ENCODE peak calls at places on chromosomes 1 and 21, in four cellular contexts. One of them, this sample, is unnamed. For H3K4me1 and H3K36me3, the result is how much of the 10 kb centered on the place peaks cover.

GRCh38 chr1:233327938-233328660 is 575 bp downstream of the MAP3K21 start:
- DNase-seq in spleen: peak
- DNase-seq in mesendoderm: peak
- DNase-seq in astrocyte: no peak
- DNase-seq in this sample: peak

GRCh38 chr21:44932366-44933181 is 7.3 kb upstream of the SLX9 start:
- DNase-seq in spleen: peak
- DNase-seq in mesendoderm: no peak
- DNase-seq in astrocyte: no peak
- DNase-seq in this sample: peak

GRCh38 chr1:210373878-210374599 is 45.3 kb downstream of the HHAT start:
- DNase-seq in spleen: no peak
- DNase-seq in mesendoderm: peak
- DNase-seq in astrocyte: peak
- DNase-seq in this sample: no peak

GRCh38 chr1:43402055-43402865 is 12.6 kb downstream of the SZT2 start:
- DNase-seq in spleen: no peak
- DNase-seq in mesendoderm: no peak
- DNase-seq in astrocyte: no peak
- DNase-seq in this sample: no peak

GRCh38 chr1:67564193-67564592 is 120.8 kb upstream of the GADD45A start:
- DNase-seq in spleen: no peak
- DNase-seq in mesendoderm: no peak
- DNase-seq in astrocyte: no peak
- DNase-seq in this sample: no peak

GRCh38 chr1:209831615-209832014 is 3.8 kb downstream of the UTP25 start:
- DNase-seq in spleen: no peak
- DNase-seq in mesendoderm: no peak
- DNase-seq in astrocyte: peak
- DNase-seq in this sample: no peak

GRCh38 chr1:156657971-156658319 is 16.0 kb downstream of the BCAN start:
- DNase-seq in spleen: no peak
- DNase-seq in mesendoderm: no peak
- DNase-seq in astrocyte: no peak
- DNase-seq in this sample: peak

GRCh38 chr1:51442198-51442597 is 76.9 kb downstream of the EPS15 start:
- DNase-seq in spleen: no peak
- DNase-seq in mesendoderm: peak
- DNase-seq in astrocyte: no peak
- DNase-seq in this sample: no peak

GRCh38 chr1:189206617-189207016 is 1271.0 kb downstream of the BRINP3 start:
- DNase-seq in spleen: no peak
- DNase-seq in mesendoderm: no peak
- DNase-seq in astrocyte: no peak
- DNase-seq in this sample: no peak

GRCh38 chr1:212125654-212126053 is 90.1 kb downstream of the DTL start:
- DNase-seq in spleen: no peak
- DNase-seq in mesendoderm: no peak
- DNase-seq in astrocyte: no peak
- DNase-seq in this sample: no peak
- H3K4me1 ChIP-seq in spleen: under half
- H3K4me1 ChIP-seq in mesendoderm: under half
- H3K4me1 ChIP-seq in astrocyte: under half
- H3K4me1 ChIP-seq in this sample: under half

GRCh38 chr1:228095938-228096337 is 7.2 kb downstream of the C1orf35 start:
- DNase-seq in spleen: peak
- DNase-seq in mesendoderm: no peak
- DNase-seq in astrocyte: no peak
- DNase-seq in this sample: peak

GRCh38 chr1:228096416-228097332 is 6.5 kb downstream of the C1orf35 start:
- DNase-seq in spleen: no peak
- DNase-seq in mesendoderm: no peak
- DNase-seq in astrocyte: no peak
- DNase-seq in this sample: peak

GRCh38 chr1:228094432-228095016 is 8.6 kb downstream of the C1orf35 start:
- DNase-seq in spleen: peak
- DNase-seq in mesendoderm: no peak
- DNase-seq in astrocyte: no peak
- DNase-seq in this sample: peak

GRCh38 chr1:228093050-228093906 is 9.8 kb downstream of the C1orf35 start:
- DNase-seq in spleen: no peak
- DNase-seq in mesendoderm: no peak
- DNase-seq in astrocyte: no peak
- DNase-seq in this sample: no peak

GRCh38 chr1:228095161-228095560 is 8.0 kb downstream of the C1orf35 start:
- DNase-seq in spleen: peak
- DNase-seq in mesendoderm: no peak
- DNase-seq in astrocyte: no peak
- DNase-seq in this sample: peak
- H3K36me3 ChIP-seq in spleen: half or more
- H3K36me3 ChIP-seq in mesendoderm: under half
- H3K36me3 ChIP-seq in astrocyte: under half
- H3K36me3 ChIP-seq in this sample: under half

DNA sequence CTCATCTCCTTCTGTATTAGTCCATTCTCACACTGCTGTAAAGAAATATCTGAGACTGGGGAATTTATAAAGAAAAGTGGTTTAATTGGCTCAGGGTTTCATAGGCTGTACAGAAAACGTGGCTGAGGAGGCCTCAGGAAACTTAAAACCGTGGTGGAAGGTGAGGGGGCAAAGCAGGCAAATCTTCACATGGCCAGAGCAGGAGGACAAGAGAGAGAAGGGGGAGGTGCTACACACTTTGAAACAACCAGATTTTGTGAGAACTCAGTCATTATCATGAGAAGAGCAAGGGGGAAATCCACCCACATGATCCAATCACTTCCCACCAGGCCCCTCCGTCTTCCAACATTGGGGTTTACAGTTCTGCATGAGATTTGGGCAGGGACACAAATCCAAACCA is 38.0 kb downstream of the CACHD1 start:
- DNase-seq in spleen: no peak
- DNase-seq in mesendoderm: no peak
- DNase-seq in astrocyte: no peak
- DNase-seq in this sample: no peak
- H3K4me1 ChIP-seq in spleen: half or more
- H3K4me1 ChIP-seq in mesendoderm: under half
- H3K4me1 ChIP-seq in astrocyte: under half
- H3K4me1 ChIP-seq in this sample: under half

DNA sequence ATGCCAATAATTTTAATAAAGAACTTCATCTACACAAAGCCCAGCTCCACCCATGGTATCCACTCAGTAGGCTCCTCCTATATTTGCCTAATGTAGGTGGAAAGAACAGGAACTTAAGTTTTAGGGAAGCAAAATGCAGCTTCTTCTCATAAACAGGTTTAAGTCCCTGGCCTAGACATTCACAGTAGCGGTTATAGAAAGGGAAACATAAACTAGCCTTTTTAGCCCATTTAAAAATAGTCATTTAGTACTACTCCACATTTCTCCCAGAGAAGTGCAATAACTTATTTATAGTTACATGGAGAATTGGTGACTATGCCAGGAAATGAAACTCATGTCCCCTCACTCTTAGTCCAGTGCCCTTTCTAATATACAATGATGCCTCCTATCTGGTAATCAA is 56.6 kb upstream of the CPLANE2 start:
- DNase-seq in spleen: no peak
- DNase-seq in mesendoderm: no peak
- DNase-seq in astrocyte: no peak
- DNase-seq in this sample: no peak
- H3K36me3 ChIP-seq in spleen: half or more
- H3K36me3 ChIP-seq in mesendoderm: under half
- H3K36me3 ChIP-seq in astrocyte: under half
- H3K36me3 ChIP-seq in this sample: under half

GRCh38 chr1:205377355-205377754 is 20.6 kb upstream of the KLHDC8A start:
- DNase-seq in spleen: no peak
- DNase-seq in mesendoderm: no peak
- DNase-seq in astrocyte: no peak
- DNase-seq in this sample: no peak

GRCh38 chr1:205380882-205381281 is 24.2 kb upstream of the KLHDC8A start:
- DNase-seq in spleen: no peak
- DNase-seq in mesendoderm: no peak
- DNase-seq in astrocyte: no peak
- DNase-seq in this sample: no peak

GRCh38 chr1:205382561-205382960 is 25.8 kb upstream of the KLHDC8A start:
- DNase-seq in spleen: no peak
- DNase-seq in mesendoderm: no peak
- DNase-seq in astrocyte: no peak
- DNase-seq in this sample: no peak

GRCh38 chr1:205379056-205379455 is 22.3 kb upstream of the KLHDC8A start:
- DNase-seq in spleen: no peak
- DNase-seq in mesendoderm: no peak
- DNase-seq in astrocyte: no peak
- DNase-seq in this sample: no peak

GRCh38 chr1:205381305-205381704 is 24.6 kb upstream of the KLHDC8A start:
- DNase-seq in spleen: no peak
- DNase-seq in mesendoderm: no peak
- DNase-seq in astrocyte: no peak
- DNase-seq in this sample: no peak
- H3K4me1 ChIP-seq in spleen: under half
- H3K4me1 ChIP-seq in mesendoderm: under half
- H3K4me1 ChIP-seq in astrocyte: under half
- H3K4me1 ChIP-seq in this sample: under half

GRCh38 chr1:100076319-100076718 is 56.4 kb downstream of the SASS6 start:
- DNase-seq in spleen: no peak
- DNase-seq in mesendoderm: no peak
- DNase-seq in astrocyte: no peak
- DNase-seq in this sample: no peak

GRCh38 chr1:100077525-100077924 is 55.2 kb downstream of the SASS6 start:
- DNase-seq in spleen: no peak
- DNase-seq in mesendoderm: no peak
- DNase-seq in astrocyte: no peak
- DNase-seq in this sample: no peak

GRCh38 chr1:100074604-100075395 is 57.9 kb downstream of the SASS6 start:
- DNase-seq in spleen: no peak
- DNase-seq in mesendoderm: no peak
- DNase-seq in astrocyte: no peak
- DNase-seq in this sample: no peak

GRCh38 chr1:100076744-100077143 is 56.0 kb downstream of the SASS6 start:
- DNase-seq in spleen: no peak
- DNase-seq in mesendoderm: no peak
- DNase-seq in astrocyte: no peak
- DNase-seq in this sample: no peak

GRCh38 chr1:100075773-100076172 is 57.0 kb downstream of the SASS6 start:
- DNase-seq in spleen: no peak
- DNase-seq in mesendoderm: no peak
- DNase-seq in astrocyte: no peak
- DNase-seq in this sample: no peak
- H3K36me3 ChIP-seq in spleen: half or more
- H3K36me3 ChIP-seq in mesendoderm: under half
- H3K36me3 ChIP-seq in astrocyte: under half
- H3K36me3 ChIP-seq in this sample: under half

DNA sequence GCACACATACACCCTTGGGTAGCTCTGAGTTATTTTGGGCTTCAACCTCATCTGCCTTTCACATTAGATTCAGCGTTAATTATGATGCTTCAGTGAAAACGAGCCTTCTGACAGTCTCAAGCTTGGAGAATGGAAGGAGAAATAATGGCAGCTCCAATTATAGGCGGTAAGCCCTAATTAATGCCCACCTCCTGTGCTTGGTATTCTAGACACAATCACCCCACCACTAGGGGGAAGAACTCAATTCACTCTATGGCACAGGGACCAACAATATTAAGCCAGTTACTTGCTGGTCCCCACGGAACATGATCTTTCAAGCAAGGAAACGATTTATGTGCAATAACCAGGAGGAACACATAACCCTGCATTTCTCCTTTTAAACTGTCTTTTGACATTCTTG is 397.9 kb downstream of the BRINP2 start:
- DNase-seq in spleen: no peak
- DNase-seq in mesendoderm: peak
- DNase-seq in astrocyte: no peak
- DNase-seq in this sample: no peak
- H3K4me1 ChIP-seq in spleen: under half
- H3K4me1 ChIP-seq in mesendoderm: under half
- H3K4me1 ChIP-seq in astrocyte: under half
- H3K4me1 ChIP-seq in this sample: under half

DNA sequence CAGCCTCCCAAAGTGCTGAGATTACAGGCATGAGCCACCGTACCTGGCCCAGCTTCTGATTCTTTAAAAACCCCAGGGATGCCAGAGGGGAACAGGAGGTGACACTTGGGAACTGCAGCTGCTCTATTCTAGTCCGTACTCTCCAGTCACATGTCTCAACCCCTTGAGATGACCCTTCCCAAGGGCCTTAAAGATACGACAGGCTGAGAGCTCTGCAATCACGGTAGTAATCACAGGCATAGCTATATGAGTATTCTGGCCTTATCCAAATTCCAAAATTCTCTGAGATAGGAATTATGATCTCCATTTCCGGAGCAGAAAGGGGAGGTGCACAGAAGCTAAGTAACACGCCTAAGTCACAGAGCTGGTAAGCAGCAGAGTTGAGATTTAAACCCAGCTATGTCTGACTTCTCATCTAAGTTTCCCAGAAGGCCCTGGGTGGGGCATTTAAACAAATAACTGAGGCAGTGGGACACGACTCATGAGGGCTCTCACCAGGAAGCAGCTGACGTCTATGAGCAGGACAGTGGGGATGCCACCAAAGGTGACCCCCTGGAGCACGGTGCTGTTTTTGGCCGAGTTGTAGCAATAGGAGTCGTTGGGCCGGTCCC is 5.2 kb downstream of the TMEM63A start:
- DNase-seq in spleen: peak
- DNase-seq in mesendoderm: no peak
- DNase-seq in astrocyte: no peak
- DNase-seq in this sample: peak
- H3K36me3 ChIP-seq in spleen: half or more
- H3K36me3 ChIP-seq in mesendoderm: under half
- H3K36me3 ChIP-seq in astrocyte: under half
- H3K36me3 ChIP-seq in this sample: under half

This sample was measured in kidney.